ENCODE peak calls at places on chromosomes 11 and 22, in seven cellular contexts. X is cardiac muscle cell, S is left lung, Z is PC-3, Q is esophagus squamous epithelium, D is colonic mucosa, H is kidney. A is an unnamed sample. For H3K4me1, the result is how much of the 10 kb centered on the place peaks cover.

GRCh38 chr11:63738720-63739360 is 29.7 kb downstream of the ZFTA start:
- DNase-seq in Z (peak), Q (no peak), X (peak), D (peak), S (no peak), H (no peak), A (peak)

GRCh38 chr22:39253427-39254070 is 8.8 kb upstream of the PDGFB start:
- DNase-seq in Q (no peak), H (peak), X (peak), Z (peak), S (no peak), D (peak), A (peak)

GRCh38 chr22:27476729-27477128 is 324.8 kb downstream of the MN1 start:
- DNase-seq in X (no peak), Q (no peak), Z (peak), S (no peak), H (peak), D (no peak), A (peak)

GRCh38 chr22:48492371-48493320 is 1335.0 kb downstream of the BRD1 start:
- DNase-seq in S (peak), Z (peak), H (peak), Q (no peak), D (peak), X (peak), A (peak)

GRCh38 chr22:24128631-24129601 is 52.4 kb upstream of the SUSD2 start:
- DNase-seq in Z (no peak), H (no peak), X (no peak), S (peak), D (no peak), Q (no peak), A (no peak)

GRCh38 chr22:36998620-36999351 is 20.5 kb downstream of the TST start:
- DNase-seq in X (peak), S (no peak), D (no peak), Z (no peak), H (peak), Q (no peak), A (no peak)

GRCh38 chr11:108069947-108070346 is 51.4 kb upstream of the ACAT1 start:
- DNase-seq in D (no peak), S (no peak), Z (no peak), X (peak), Q (no peak), H (no peak), A (no peak)

GRCh38 chr11:1161410-1162152 is 3.8 kb downstream of the MUC5AC start:
- DNase-seq in Q (no peak), H (peak), X (no peak), D (no peak), Z (no peak), S (peak), A (peak)

GRCh38 chr22:49966716-49967332 is 6.3 kb downstream of the PIM3 start:
- DNase-seq in Q (no peak), X (peak), Z (no peak), S (peak), D (peak), H (peak), A (peak)

GRCh38 chr22:17501679-17502285 is 61.5 kb upstream of the SLC25A18 start:
- DNase-seq in X (peak), S (no peak), H (no peak), D (peak), Q (no peak), Z (peak), A (no peak)

GRCh38 chr11:123374622-123374968 is 55.5 kb upstream of the GRAMD1B start:
- DNase-seq in S (no peak), X (no peak), Q (no peak), D (no peak), H (no peak), Z (no peak), A (no peak)

GRCh38 chr11:12182650-12183511 is 72.5 kb downstream of the MICAL2 start:
- DNase-seq in S (no peak), Z (peak), X (peak), Q (no peak), H (peak), D (no peak), A (no peak)

GRCh38 chr22:20117656-20118571 is 888 bp upstream of the TRMT2A start:
- DNase-seq in Q (no peak), X (peak), Z (no peak), D (no peak), S (peak), H (peak), A (no peak)

GRCh38 chr11:103888541-103888951 is 147.9 kb upstream of the DDI1 start:
- DNase-seq in Q (no peak), D (no peak), Z (peak), X (no peak), H (no peak), S (no peak), A (no peak)

GRCh38 chr22:28894320-28894719 is 10.9 kb downstream of the ZNRF3 start:
- DNase-seq in Z (peak), X (no peak), S (no peak), D (peak), Q (no peak), H (no peak), A (no peak)

GRCh38 chr22:44620841-44621382 is 81.1 kb upstream of the PRR5 start:
- DNase-seq in Q (no peak), H (no peak), Z (no peak), S (peak), D (no peak), X (no peak), A (no peak)

GRCh38 chr11:326842-327580 is 6.4 kb upstream of the IFITM3 start:
- DNase-seq in S (peak), D (peak), X (peak), Q (no peak), Z (no peak), H (peak), A (peak)

GRCh38 chr11:66264383-66264782 is 4.1 kb upstream of the RAB1B start:
- DNase-seq in Z (no peak), Q (no peak), D (no peak), X (no peak), H (no peak), S (no peak), A (no peak)

GRCh38 chr11:66265531-66266377 is 2.7 kb upstream of the RAB1B start:
- DNase-seq in Z (no peak), D (no peak), Q (no peak), H (peak), X (no peak), S (no peak), A (no peak)

GRCh38 chr11:66263785-66264184 is 4.7 kb upstream of the RAB1B start:
- DNase-seq in S (no peak), X (no peak), H (no peak), Q (no peak), D (no peak), Z (no peak), A (no peak)

GRCh38 chr11:66266378-66267038 is 1.9 kb upstream of the RAB1B start:
- DNase-seq in S (no peak), Q (no peak), Z (no peak), D (no peak), X (no peak), H (peak), A (no peak)

DNA sequence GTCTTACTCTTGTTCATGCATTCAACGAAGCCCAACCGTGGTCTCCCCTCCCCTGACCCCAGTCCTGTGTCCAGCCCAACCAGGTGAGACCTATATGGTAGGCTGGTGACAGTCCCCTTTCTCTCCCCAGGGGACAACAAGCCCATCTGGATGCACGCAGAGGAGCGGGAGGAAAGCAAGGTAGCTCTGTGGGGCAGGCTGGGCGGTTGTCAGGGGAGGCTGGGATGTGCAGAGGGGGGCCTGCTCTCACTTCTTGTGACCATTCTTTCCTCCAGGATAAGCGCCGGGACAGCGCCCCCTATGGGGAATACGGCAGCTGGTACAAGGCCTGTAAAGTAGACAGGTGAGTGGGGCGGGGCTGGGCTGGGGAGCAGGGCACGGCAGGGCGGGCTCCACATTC is 3.5 kb upstream of the RAB1B start:
- DNase-seq in X (no peak), Z (peak), D (no peak), S (no peak), Q (no peak), H (no peak), A (no peak)
- TF ChIP-seq CTCF in X (peak), Z (peak), D (no peak), S (no peak), Q (no peak), H (no peak), A (no peak)

DNA sequence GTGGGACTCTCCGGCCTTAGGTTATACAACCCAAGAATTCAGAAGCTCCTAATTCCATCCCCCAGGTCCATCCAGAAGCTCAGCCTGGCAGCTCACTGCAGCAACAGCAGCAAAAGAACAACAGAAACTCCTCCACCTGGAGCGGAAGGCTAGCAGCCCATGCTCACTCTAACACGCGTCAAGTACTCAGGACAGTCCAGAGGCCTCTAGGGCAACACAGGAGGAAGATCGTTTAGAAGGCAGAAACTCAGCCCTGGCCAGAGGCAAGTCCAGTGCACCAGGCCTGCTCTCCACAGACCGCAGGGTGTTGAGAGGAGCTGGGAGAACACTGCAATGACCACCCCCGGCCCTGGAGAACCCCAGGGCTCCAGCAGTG is 17.1 kb downstream of the PLA2G6 start:
- DNase-seq in H (peak), S (no peak), Z (no peak), D (no peak), X (no peak), Q (no peak), A (no peak)
- H3K4me1 ChIP-seq in H (under half), S (under half), Z (under half), D (under half), X (under half), Q (under half), A (under half)

DNA sequence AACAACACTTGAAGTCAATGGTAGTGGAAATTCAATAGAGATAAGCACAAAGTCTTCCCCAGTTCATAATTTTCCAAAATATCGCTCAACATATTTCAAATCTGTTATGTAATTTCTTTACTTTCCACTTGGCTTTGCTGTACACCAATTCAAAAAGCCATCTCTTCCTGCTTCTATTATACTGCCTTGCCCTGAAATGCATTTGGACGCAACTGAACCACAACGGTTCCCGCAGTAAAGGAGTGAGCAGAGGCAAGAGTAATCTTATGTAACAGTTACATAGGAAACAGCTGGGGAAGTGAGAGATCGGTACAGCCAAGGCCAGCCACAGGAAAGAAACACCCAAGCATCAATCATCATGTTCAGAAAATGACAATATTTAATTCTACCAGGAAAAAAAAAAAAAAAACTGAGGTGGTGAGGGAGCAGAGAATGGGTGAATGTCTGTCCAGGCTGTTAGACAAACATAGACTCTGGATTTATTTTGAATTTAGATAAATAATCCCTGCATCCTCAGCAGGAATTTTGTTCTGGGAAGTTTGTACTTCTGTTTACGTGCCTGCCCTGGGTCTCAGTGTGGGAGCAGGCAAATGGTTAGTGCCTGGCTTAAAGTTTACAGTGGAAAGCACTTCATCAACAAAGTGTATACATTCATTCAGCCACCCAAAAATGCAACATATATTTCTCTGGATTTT is 392.2 kb downstream of the ETS1 start:
- DNase-seq in S (no peak), H (no peak), Q (no peak), Z (no peak), X (peak), D (no peak), A (no peak)
- TF ChIP-seq CTCF in S (no peak), H (no peak), Q (no peak), Z (no peak), X (no peak), D (no peak), A (no peak)

DNA sequence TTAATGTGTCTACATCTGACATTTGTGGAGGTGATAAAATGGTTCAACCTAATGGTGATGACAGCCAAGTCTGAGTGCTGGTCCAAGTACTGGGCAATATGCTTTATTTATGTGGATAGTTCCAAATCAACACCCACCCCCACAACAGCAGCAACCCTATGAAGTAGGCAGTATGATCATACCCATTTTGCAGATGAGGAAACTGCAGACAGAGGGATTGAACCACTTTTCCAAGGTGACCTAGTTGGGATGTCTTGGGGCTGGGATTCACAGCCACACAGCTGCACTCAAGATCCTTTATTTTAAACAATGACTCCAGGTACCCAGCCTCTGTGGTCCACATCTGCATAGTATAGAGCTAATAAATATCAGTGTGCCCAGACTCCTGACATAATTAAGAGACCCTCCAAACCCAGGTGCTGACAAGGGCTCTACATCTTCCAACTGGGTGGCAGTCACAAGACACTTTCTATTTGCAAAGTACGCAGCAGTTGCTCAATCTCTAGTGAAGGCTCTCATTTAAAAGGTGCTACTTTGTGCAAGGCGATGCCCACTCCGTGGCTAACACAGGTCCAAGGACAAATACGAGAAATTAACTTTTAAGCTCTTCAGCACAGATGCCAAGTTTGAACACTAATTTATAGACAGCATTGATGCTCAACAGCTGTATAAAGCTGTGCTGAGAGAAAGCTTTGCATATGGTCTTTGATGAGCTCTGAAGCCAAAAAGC is 426.6 kb downstream of the LARGE1 start:
- DNase-seq in D (no peak), S (no peak), H (no peak), Q (no peak), Z (no peak), X (no peak), A (no peak)
- H3K4me1 ChIP-seq in D (under half), S (under half), H (under half), Q (under half), Z (under half), X (under half), A (under half)

GRCh38 chr11:76579047-76579751 is 91.3 kb downstream of the LRRC32 start:
- DNase-seq in S (no peak), Q (no peak), Z (no peak), X (peak), D (no peak), H (peak), A (no peak)
- TF ChIP-seq CTCF in S (no peak), Q (no peak), Z (peak), X (peak), D (no peak), H (peak), A (no peak)

GRCh38 chr11:119319136-119319701 is 2.3 kb upstream of the MCAM start:
- DNase-seq in D (no peak), Q (no peak), Z (no peak), X (no peak), S (no peak), H (no peak), A (no peak)
- H3K4me1 ChIP-seq in D (under half), Q (half or more), Z (under half), X (half or more), S (under half), H (under half), A (under half)